ENCODE peak calls at places on chromosomes 7 and 10, in eight cellular contexts. One of them, this sample, is unnamed. For H3K36me3, the result is how much of the 10 kb centered on the place peaks cover.

GRCh38 chr7:151240942-151241754 is 7.3 kb downstream of the SMARCD3 start:
- DNase-seq in neural progenitor cell: no peak
- DNase-seq in PC-9: no peak
- DNase-seq in HCT116: no peak
- DNase-seq in heart left ventricle: no peak
- DNase-seq in kidney: no peak
- DNase-seq in IMR-90: no peak
- DNase-seq in left ventricle myocardium inferior: no peak
- DNase-seq in this sample: no peak

GRCh38 chr10:116947838-116948529 is 57.0 kb downstream of the SHTN1 start:
- DNase-seq in neural progenitor cell: no peak
- DNase-seq in IMR-90: peak
- DNase-seq in HCT116: peak
- DNase-seq in kidney: no peak
- DNase-seq in heart left ventricle: no peak
- DNase-seq in PC-9: peak
- DNase-seq in left ventricle myocardium inferior: no peak
- DNase-seq in this sample: no peak

GRCh38 chr7:130219086-130219620 is 11.5 kb downstream of the SSMEM1 start:
- DNase-seq in heart left ventricle: no peak
- DNase-seq in kidney: no peak
- DNase-seq in neural progenitor cell: no peak
- DNase-seq in PC-9: no peak
- DNase-seq in left ventricle myocardium inferior: no peak
- DNase-seq in IMR-90: no peak
- DNase-seq in HCT116: no peak
- DNase-seq in this sample: no peak

GRCh38 chr10:24907956-24908355 is 44.5 kb downstream of the PRTFDC1 start:
- DNase-seq in left ventricle myocardium inferior: no peak
- DNase-seq in PC-9: no peak
- DNase-seq in neural progenitor cell: no peak
- DNase-seq in kidney: no peak
- DNase-seq in heart left ventricle: no peak
- DNase-seq in IMR-90: no peak
- DNase-seq in HCT116: no peak
- DNase-seq in this sample: no peak

GRCh38 chr7:136853654-136854053 is 14.8 kb upstream of the CHRM2 start:
- DNase-seq in left ventricle myocardium inferior: no peak
- DNase-seq in IMR-90: peak
- DNase-seq in HCT116: no peak
- DNase-seq in kidney: no peak
- DNase-seq in neural progenitor cell: no peak
- DNase-seq in heart left ventricle: no peak
- DNase-seq in PC-9: no peak
- DNase-seq in this sample: no peak

GRCh38 chr10:88793747-88794299 is 8.7 kb upstream of the LIPM start:
- DNase-seq in left ventricle myocardium inferior: no peak
- DNase-seq in neural progenitor cell: no peak
- DNase-seq in PC-9: no peak
- DNase-seq in heart left ventricle: no peak
- DNase-seq in HCT116: no peak
- DNase-seq in kidney: no peak
- DNase-seq in IMR-90: peak
- DNase-seq in this sample: no peak

GRCh38 chr10:123766761-123767160 is 100.6 kb downstream of the GPR26 start:
- DNase-seq in neural progenitor cell: no peak
- DNase-seq in left ventricle myocardium inferior: no peak
- DNase-seq in kidney: no peak
- DNase-seq in HCT116: no peak
- DNase-seq in heart left ventricle: no peak
- DNase-seq in IMR-90: no peak
- DNase-seq in PC-9: no peak
- DNase-seq in this sample: no peak

GRCh38 chr10:121792198-121792597 is 135.6 kb downstream of the ATE1 start:
- DNase-seq in kidney: no peak
- DNase-seq in left ventricle myocardium inferior: no peak
- DNase-seq in heart left ventricle: no peak
- DNase-seq in IMR-90: peak
- DNase-seq in neural progenitor cell: no peak
- DNase-seq in HCT116: no peak
- DNase-seq in PC-9: no peak
- DNase-seq in this sample: no peak

GRCh38 chr10:1206101-1206500 is 149.9 kb downstream of the WDR37 start:
- DNase-seq in IMR-90: no peak
- DNase-seq in neural progenitor cell: no peak
- DNase-seq in PC-9: no peak
- DNase-seq in kidney: no peak
- DNase-seq in HCT116: no peak
- DNase-seq in left ventricle myocardium inferior: no peak
- DNase-seq in heart left ventricle: no peak
- DNase-seq in this sample: no peak

GRCh38 chr7:4747013-4747412 is 28.4 kb upstream of the AP5Z1 start:
- DNase-seq in neural progenitor cell: no peak
- DNase-seq in kidney: no peak
- DNase-seq in left ventricle myocardium inferior: no peak
- DNase-seq in HCT116: no peak
- DNase-seq in IMR-90: no peak
- DNase-seq in PC-9: no peak
- DNase-seq in heart left ventricle: no peak
- DNase-seq in this sample: no peak

GRCh38 chr7:47574473-47575328 is 7.2 kb downstream of the TNS3 start:
- DNase-seq in left ventricle myocardium inferior: no peak
- DNase-seq in kidney: no peak
- DNase-seq in HCT116: no peak
- DNase-seq in heart left ventricle: no peak
- DNase-seq in PC-9: no peak
- DNase-seq in neural progenitor cell: no peak
- DNase-seq in IMR-90: peak
- DNase-seq in this sample: no peak

GRCh38 chr10:68611227-68611626 is 51.1 kb downstream of the TET1 start:
- DNase-seq in kidney: no peak
- DNase-seq in HCT116: no peak
- DNase-seq in neural progenitor cell: no peak
- DNase-seq in heart left ventricle: no peak
- DNase-seq in PC-9: no peak
- DNase-seq in IMR-90: no peak
- DNase-seq in left ventricle myocardium inferior: no peak
- DNase-seq in this sample: no peak

GRCh38 chr7:2417981-2418481 is 14.6 kb downstream of the CHST12 start:
- DNase-seq in PC-9: no peak
- DNase-seq in left ventricle myocardium inferior: peak
- DNase-seq in neural progenitor cell: no peak
- DNase-seq in HCT116: no peak
- DNase-seq in IMR-90: peak
- DNase-seq in kidney: no peak
- DNase-seq in heart left ventricle: no peak
- DNase-seq in this sample: no peak

GRCh38 chr7:117808273-117808868 is 64.9 kb downstream of the CTTNBP2 start:
- DNase-seq in heart left ventricle: no peak
- DNase-seq in IMR-90: no peak
- DNase-seq in left ventricle myocardium inferior: peak
- DNase-seq in neural progenitor cell: peak
- DNase-seq in kidney: no peak
- DNase-seq in HCT116: no peak
- DNase-seq in PC-9: no peak
- DNase-seq in this sample: no peak

GRCh38 chr10:75771606-75772005 is 340.2 kb downstream of the LRMDA start:
- DNase-seq in PC-9: no peak
- DNase-seq in neural progenitor cell: no peak
- DNase-seq in left ventricle myocardium inferior: no peak
- DNase-seq in kidney: no peak
- DNase-seq in IMR-90: no peak
- DNase-seq in heart left ventricle: no peak
- DNase-seq in HCT116: no peak
- DNase-seq in this sample: no peak

GRCh38 chr7:87347682-87348081 is 2.2 kb downstream of the CROT start:
- DNase-seq in heart left ventricle: no peak
- DNase-seq in PC-9: no peak
- DNase-seq in neural progenitor cell: no peak
- DNase-seq in kidney: no peak
- DNase-seq in left ventricle myocardium inferior: no peak
- DNase-seq in HCT116: no peak
- DNase-seq in IMR-90: no peak
- DNase-seq in this sample: no peak

GRCh38 chr7:93044147-93044810 is 73.5 kb downstream of the SAMD9 start:
- DNase-seq in HCT116: no peak
- DNase-seq in heart left ventricle: no peak
- DNase-seq in neural progenitor cell: peak
- DNase-seq in left ventricle myocardium inferior: no peak
- DNase-seq in PC-9: no peak
- DNase-seq in kidney: no peak
- DNase-seq in IMR-90: peak
- DNase-seq in this sample: no peak

GRCh38 chr10:21969326-21970287 is 33.9 kb downstream of the DNAJC1 start:
- DNase-seq in left ventricle myocardium inferior: no peak
- DNase-seq in HCT116: no peak
- DNase-seq in kidney: no peak
- DNase-seq in PC-9: no peak
- DNase-seq in IMR-90: peak
- DNase-seq in neural progenitor cell: no peak
- DNase-seq in heart left ventricle: no peak
- DNase-seq in this sample: no peak

GRCh38 chr7:78970440-78970916 is 483.0 kb downstream of the MAGI2 start:
- DNase-seq in PC-9: no peak
- DNase-seq in heart left ventricle: no peak
- DNase-seq in IMR-90: peak
- DNase-seq in HCT116: no peak
- DNase-seq in left ventricle myocardium inferior: no peak
- DNase-seq in kidney: no peak
- DNase-seq in neural progenitor cell: peak
- DNase-seq in this sample: no peak

GRCh38 chr7:139680676-139681462 is 96.9 kb downstream of the HIPK2 start:
- DNase-seq in left ventricle myocardium inferior: peak
- DNase-seq in PC-9: peak
- DNase-seq in HCT116: peak
- DNase-seq in kidney: peak
- DNase-seq in neural progenitor cell: no peak
- DNase-seq in heart left ventricle: peak
- DNase-seq in IMR-90: peak
- DNase-seq in this sample: no peak

GRCh38 chr7:157000741-157001653 is 9.5 kb downstream of the MNX1 start:
- DNase-seq in neural progenitor cell: peak
- DNase-seq in PC-9: no peak
- DNase-seq in heart left ventricle: no peak
- DNase-seq in IMR-90: no peak
- DNase-seq in left ventricle myocardium inferior: no peak
- DNase-seq in kidney: no peak
- DNase-seq in HCT116: no peak
- DNase-seq in this sample: no peak

DNA sequence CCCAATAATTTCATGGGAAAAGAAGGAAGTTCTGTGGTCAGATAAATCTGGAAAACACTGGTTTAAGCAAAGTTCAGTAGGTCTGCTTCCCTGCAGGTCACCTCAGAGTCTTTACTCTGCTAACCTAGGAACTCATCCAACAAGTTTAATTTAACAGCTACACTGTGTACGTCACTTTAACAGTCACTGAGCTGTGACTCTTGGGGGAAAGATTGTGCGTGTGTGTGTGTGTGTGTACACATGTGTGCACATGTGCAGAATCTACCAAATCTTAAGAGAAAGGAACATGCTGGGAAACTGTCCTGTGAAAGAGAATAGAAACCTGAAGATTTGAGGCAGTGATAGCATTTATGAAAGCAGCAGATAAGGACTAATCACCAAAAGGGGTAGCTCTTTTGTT is 62.6 kb downstream of the IKZF1 start:
- DNase-seq in PC-9: no peak
- DNase-seq in neural progenitor cell: no peak
- DNase-seq in IMR-90: no peak
- DNase-seq in heart left ventricle: no peak
- DNase-seq in HCT116: no peak
- DNase-seq in left ventricle myocardium inferior: no peak
- DNase-seq in kidney: no peak
- DNase-seq in this sample: no peak
- H3K36me3 ChIP-seq in PC-9: under half
- H3K36me3 ChIP-seq in neural progenitor cell: under half
- H3K36me3 ChIP-seq in IMR-90: under half
- H3K36me3 ChIP-seq in heart left ventricle: under half
- H3K36me3 ChIP-seq in HCT116: under half
- H3K36me3 ChIP-seq in left ventricle myocardium inferior: under half
- H3K36me3 ChIP-seq in kidney: under half
- H3K36me3 ChIP-seq in this sample: under half

GRCh38 chr10:104020020-104020419 is 53.1 kb downstream of the SLK start:
- DNase-seq in PC-9: no peak
- DNase-seq in neural progenitor cell: no peak
- DNase-seq in kidney: no peak
- DNase-seq in IMR-90: no peak
- DNase-seq in HCT116: no peak
- DNase-seq in heart left ventricle: no peak
- DNase-seq in left ventricle myocardium inferior: no peak
- DNase-seq in this sample: no peak
- H3K36me3 ChIP-seq in PC-9: under half
- H3K36me3 ChIP-seq in neural progenitor cell: under half
- H3K36me3 ChIP-seq in kidney: half or more
- H3K36me3 ChIP-seq in IMR-90: under half
- H3K36me3 ChIP-seq in HCT116: half or more
- H3K36me3 ChIP-seq in heart left ventricle: under half
- H3K36me3 ChIP-seq in left ventricle myocardium inferior: half or more
- H3K36me3 ChIP-seq in this sample: half or more

DNA sequence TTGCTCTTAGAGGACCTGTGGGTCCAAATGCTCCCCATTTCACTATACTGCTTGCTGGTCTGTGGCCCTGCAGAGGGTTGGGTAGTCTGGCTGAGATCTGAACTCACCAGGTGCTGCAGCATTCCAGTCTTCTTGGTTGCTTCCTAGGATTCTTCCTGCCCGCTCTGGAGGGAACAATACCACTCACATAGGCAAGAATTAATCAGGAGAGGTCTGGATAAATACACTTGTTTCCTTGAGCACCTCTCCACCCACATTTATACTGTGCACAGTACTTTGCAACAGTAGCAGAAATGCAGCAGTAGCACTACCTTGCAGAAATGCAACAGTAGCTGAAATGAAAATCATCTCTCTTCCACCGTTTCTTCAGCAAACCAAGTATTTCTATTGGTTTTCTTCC is 125.3 kb downstream of the INSYN2A start:
- DNase-seq in left ventricle myocardium inferior: no peak
- DNase-seq in heart left ventricle: no peak
- DNase-seq in HCT116: no peak
- DNase-seq in PC-9: no peak
- DNase-seq in IMR-90: no peak
- DNase-seq in kidney: no peak
- DNase-seq in neural progenitor cell: no peak
- DNase-seq in this sample: no peak
- H3K36me3 ChIP-seq in left ventricle myocardium inferior: half or more
- H3K36me3 ChIP-seq in heart left ventricle: under half
- H3K36me3 ChIP-seq in HCT116: under half
- H3K36me3 ChIP-seq in PC-9: under half
- H3K36me3 ChIP-seq in IMR-90: under half
- H3K36me3 ChIP-seq in kidney: under half
- H3K36me3 ChIP-seq in neural progenitor cell: under half
- H3K36me3 ChIP-seq in this sample: under half

DNA sequence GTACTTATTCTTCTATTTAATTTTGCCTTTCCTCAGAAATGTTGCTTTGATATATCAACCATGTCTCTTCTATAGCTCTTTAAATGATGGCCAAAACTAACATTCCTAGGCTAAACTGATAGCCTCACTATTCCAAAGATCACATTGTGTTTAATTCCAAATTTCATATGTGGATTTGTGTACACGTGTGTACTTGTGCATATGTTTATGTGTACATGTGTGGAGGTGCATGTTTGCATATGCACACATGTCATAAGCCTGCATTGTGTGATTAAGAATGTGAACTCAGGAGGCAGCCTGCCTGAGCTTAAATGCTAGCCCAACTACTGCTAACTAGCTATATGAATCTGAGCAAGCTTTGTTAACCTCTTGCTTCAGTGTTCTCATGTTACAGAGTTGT is 426.5 kb downstream of the GFRA1 start:
- DNase-seq in heart left ventricle: no peak
- DNase-seq in kidney: no peak
- DNase-seq in HCT116: no peak
- DNase-seq in left ventricle myocardium inferior: no peak
- DNase-seq in PC-9: no peak
- DNase-seq in IMR-90: no peak
- DNase-seq in neural progenitor cell: no peak
- DNase-seq in this sample: no peak
- H3K36me3 ChIP-seq in heart left ventricle: under half
- H3K36me3 ChIP-seq in kidney: under half
- H3K36me3 ChIP-seq in HCT116: under half
- H3K36me3 ChIP-seq in left ventricle myocardium inferior: under half
- H3K36me3 ChIP-seq in PC-9: under half
- H3K36me3 ChIP-seq in IMR-90: under half
- H3K36me3 ChIP-seq in neural progenitor cell: under half
- H3K36me3 ChIP-seq in this sample: under half

This sample was measured in pancreas.